ENCODE peak calls at places on chromosomes 16 and 17, in nine cellular contexts. S, Z, W, U, D, X, V, K and A are unnamed samples.

GRCh38 chr17:20273741-20274500 is 193.4 kb downstream of the LGALS9B start:
- DNase-seq in S (no peak), Z (no peak), W (no peak), U (no peak), D (no peak), X (no peak), V (no peak), K (no peak), A (no peak)

GRCh38 chr17:83109793-83110645 is 30.6 kb downstream of the METRNL start:
- DNase-seq in S (no peak), Z (peak; percentile 88), W (no peak), U (peak; percentile 99), D (no peak), X (no peak), V (peak; percentile 82), K (peak; percentile 96), A (no peak)

GRCh38 chr17:50133028-50133768 is 3.2 kb upstream of the SAMD14 start:
- DNase-seq in S (no peak), Z (no peak), W (peak; percentile 40), U (peak; percentile 86), D (no peak), X (no peak), V (no peak), K (peak; percentile 41), A (no peak)

GRCh38 chr16:22663389-22664064 is 150.4 kb upstream of the HS3ST2 start:
- DNase-seq in S (no peak), Z (no peak), W (no peak), U (no peak), D (no peak), X (no peak), V (no peak), K (no peak), A (no peak)

GRCh38 chr17:48471807-48472484 is 41.9 kb upstream of the SKAP1 start:
- DNase-seq in S (no peak), Z (no peak), W (no peak), U (no peak), D (no peak), X (no peak), V (no peak), K (no peak), A (peak; percentile 63)

GRCh38 chr17:64064331-64064730 is 43.9 kb upstream of the ICAM2 start:
- DNase-seq in S (no peak), Z (no peak), W (no peak), U (no peak), D (no peak), X (no peak), V (no peak), K (no peak), A (no peak)

GRCh38 chr17:42276609-42277341 is 584 bp upstream of the STAT5B start:
- DNase-seq in S (peak; percentile 62), Z (peak; percentile 57), W (peak; percentile 51), U (peak; percentile 90), D (no peak), X (no peak), V (peak; percentile 74), K (peak; percentile 66), A (peak; percentile 39)

GRCh38 chr17:2959371-2960130 is 103.9 kb downstream of the OR1D5 start:
- DNase-seq in S (no peak), Z (no peak), W (no peak), U (no peak), D (no peak), X (no peak), V (no peak), K (no peak), A (no peak)

GRCh38 chr17:77607606-77608005 is 350.9 kb upstream of the TNRC6C start:
- DNase-seq in S (no peak), Z (no peak), W (no peak), U (no peak), D (no peak), X (no peak), V (no peak), K (no peak), A (no peak)

GRCh38 chr17:29145289-29146058 is 34.7 kb downstream of the MYO18A start:
- DNase-seq in S (no peak), Z (no peak), W (peak; percentile 33), U (peak; percentile 81), D (peak; percentile 39), X (no peak), V (peak; percentile 56), K (peak; percentile 72), A (peak; percentile 54)

GRCh38 chr16:52252680-52253079 is 294.3 kb downstream of the TOX3 start:
- DNase-seq in S (no peak), Z (no peak), W (no peak), U (no peak), D (no peak), X (no peak), V (no peak), K (no peak), A (no peak)

GRCh38 chr17:80029235-80029974 is 6.3 kb downstream of the TBC1D16 start:
- DNase-seq in S (no peak), Z (no peak), W (peak; percentile 46), U (peak; percentile 84), D (no peak), X (no peak), V (peak; percentile 79), K (peak; percentile 75), A (no peak)

GRCh38 chr16:75916431-75916830 is 190.1 kb upstream of the CPHXL start:
- DNase-seq in S (no peak), Z (no peak), W (no peak), U (no peak), D (no peak), X (no peak), V (no peak), K (no peak), A (no peak)

GRCh38 chr16:69397821-69398521 is 12.2 kb upstream of the TERF2 start:
- DNase-seq in S (no peak), Z (no peak), W (peak; percentile 49), U (peak; percentile 82), D (no peak), X (no peak), V (no peak), K (peak; percentile 84), A (peak; percentile 32)

GRCh38 chr17:4206945-4207344 is 56.8 kb downstream of the ANKFY1 start:
- DNase-seq in S (no peak), Z (no peak), W (no peak), U (peak; percentile 26), D (no peak), X (no peak), V (no peak), K (peak; percentile 56), A (no peak)

GRCh38 chr16:61362583-61362982 is 673.7 kb downstream of the CDH8 start:
- DNase-seq in S (no peak), Z (no peak), W (no peak), U (no peak), D (no peak), X (no peak), V (no peak), K (no peak), A (no peak)

GRCh38 chr17:48618366-48618896 is 3.3 kb upstream of the HOXB8 start:
- DNase-seq in S (peak; percentile 93), Z (no peak), W (peak; percentile 56), U (peak; percentile 78), D (peak; percentile 69), X (peak; percentile 87), V (peak; percentile 86), K (peak; percentile 81), A (peak; percentile 96)

GRCh38 chr17:78390241-78391050 is 12.0 kb downstream of the PGS1 start:
- DNase-seq in S (no peak), Z (peak; percentile 96), W (no peak), U (peak; percentile 99), D (no peak), X (no peak), V (peak; percentile 14), K (peak; percentile 99), A (no peak)

GRCh38 chr17:39171933-39172332 is 6.0 kb upstream of the ARL5C start:
- DNase-seq in S (no peak), Z (no peak), W (no peak), U (no peak), D (no peak), X (no peak), V (no peak), K (no peak), A (no peak)

GRCh38 chr16:64391009-64391663 is 730.7 kb downstream of the CDH11 start:
- DNase-seq in S (no peak), Z (no peak), W (no peak), U (peak; percentile 58), D (no peak), X (no peak), V (no peak), K (peak; percentile 48), A (no peak)

GRCh38 chr16:29809031-29809747 is 2.8 kb upstream of the PRRT2 start:
- DNase-seq in S (no peak), Z (no peak), W (no peak), U (no peak), D (no peak), X (no peak), V (no peak), K (no peak), A (no peak)

GRCh38 chr16:4240624-4241023 is 1.3 kb downstream of the SRL start:
- DNase-seq in S (no peak), Z (no peak), W (no peak), U (no peak), D (no peak), X (no peak), V (peak; percentile 56), K (no peak), A (no peak)

GRCh38 chr17:68573338-68573737 is 27.8 kb downstream of the FAM20A start:
- DNase-seq in S (no peak), Z (no peak), W (no peak), U (no peak), D (no peak), X (no peak), V (no peak), K (no peak), A (no peak)

GRCh38 chr17:52660692-52661091 is 502.2 kb upstream of the CA10 start:
- DNase-seq in S (no peak), Z (no peak), W (no peak), U (no peak), D (no peak), X (no peak), V (no peak), K (no peak), A (no peak)

GRCh38 chr17:74280093-74280513 is 6.1 kb downstream of the DNAI2 start:
- DNase-seq in S (no peak), Z (no peak), W (no peak), U (no peak), D (peak; percentile 10), X (no peak), V (no peak), K (no peak), A (no peak)

GRCh38 chr17:6427284-6427781 is 7.6 kb downstream of the AIPL1 start:
- DNase-seq in S (no peak), Z (no peak), W (no peak), U (peak; percentile 48), D (no peak), X (no peak), V (no peak), K (no peak), A (no peak)

GRCh38 chr17:30788918-30789317 is 35.6 kb downstream of the CRLF3 start:
- DNase-seq in S (no peak), Z (no peak), W (no peak), U (peak; percentile 76), D (no peak), X (no peak), V (no peak), K (no peak), A (no peak)

GRCh38 chr17:57970706-57971105 is 15.5 kb upstream of the CUEDC1 start:
- DNase-seq in S (no peak), Z (no peak), W (no peak), U (peak; percentile 75), D (no peak), X (no peak), V (no peak), K (peak; percentile 71), A (no peak)

GRCh38 chr16:87661561-87661960 is 59.3 kb downstream of the JPH3 start:
- DNase-seq in S (peak; percentile 71), Z (no peak), W (peak; percentile 12), U (peak; percentile 56), D (no peak), X (peak; percentile 63), V (peak; percentile 46), K (peak; percentile 12), A (peak; percentile 89)

GRCh38 chr17:54754560-54754959 is 146.1 kb upstream of the TOM1L1 start:
- DNase-seq in S (no peak), Z (no peak), W (no peak), U (no peak), D (no peak), X (no peak), V (no peak), K (no peak), A (no peak)

GRCh38 chr17:44314869-44315661 is 6.7 kb downstream of the RUNDC3A start:
- DNase-seq in S (no peak), Z (no peak), W (no peak), U (peak; percentile 28), D (peak; percentile 29), X (no peak), V (no peak), K (no peak), A (peak; percentile 70)